ENCODE peak calls at places on chromosomes 6 and 20, in nine cellular contexts. E is astrocyte of the spinal cord; I is activated T-helper 1 cell treated with anti-CD3 and anti-CD28 coated beads, Interleukin-12 subunit alpha, Interleukin-12 subunit beta, Interleukin-2, Interleukin-4 antibody, amounts not matched to agents 30 ng/mL and 10 ng/mL and 1 ng/mL, durations not matched to agents 14 hours and 24 hours and 36 hours; P is effector CD4-positive, alpha-beta T cell; C is effector memory CD8-positive, alpha-beta T cell; H is CD4-positive, CD25-positive, alpha-beta regulatory T cell; T is heart right ventricle; Q is left cardiac atrium; W is stomach. L is an unnamed sample.

GRCh38 chr20:32737371-32738223 is 5.7 kb downstream of the COMMD7 start:
- DNase-seq in E (peak; percentile 91), C (peak; percentile 25), H (peak; percentile 84), T (no peak), I (peak; percentile 44), W (no peak), Q (no peak), P (peak; percentile 16), L (no peak)

GRCh38 chr6:11614534-11615213 is 77.1 kb downstream of the TMEM170B start:
- DNase-seq in W (no peak), H (no peak), C (no peak), T (no peak), Q (no peak), E (peak; percentile 30), I (no peak), P (no peak), L (no peak)

GRCh38 chr6:35392773-35393672 is 50.7 kb downstream of the PPARD start:
- DNase-seq in H (no peak), P (no peak), W (no peak), C (no peak), E (no peak), T (no peak), Q (no peak), I (no peak), L (no peak)

GRCh38 chr6:108838101-108838717 is 10.0 kb upstream of the ARMC2 start:
- DNase-seq in E (peak; percentile 21), T (no peak), C (no peak), Q (no peak), I (no peak), H (no peak), P (no peak), W (no peak), L (no peak)

GRCh38 chr6:133584903-133585302 is 304.0 kb upstream of the TCF21 start:
- DNase-seq in W (no peak), Q (no peak), H (no peak), E (no peak), C (no peak), I (no peak), P (no peak), T (no peak), L (no peak)

GRCh38 chr6:91299544-91300491 is 712.9 kb upstream of the MAP3K7 start:
- DNase-seq in I (no peak), E (peak; percentile 98), W (no peak), P (no peak), T (no peak), H (no peak), C (no peak), Q (no peak), L (no peak)

GRCh38 chr6:80003841-80004198 is 629 bp upstream of the TTK start:
- DNase-seq in W (no peak), P (peak; percentile 19), T (peak; percentile 16), H (no peak), E (no peak), C (peak; percentile 59), Q (no peak), I (peak; percentile 31), L (no peak)

GRCh38 chr20:15561707-15562106 is 1011.5 kb downstream of the KIF16B start:
- DNase-seq in Q (no peak), E (no peak), C (no peak), T (no peak), W (no peak), I (no peak), H (no peak), P (no peak), L (no peak)

GRCh38 chr20:62590301-62591121 is 51.8 kb upstream of the SLCO4A1 start:
- DNase-seq in I (no peak), W (peak; percentile 79), E (peak; percentile 59), P (no peak), T (no peak), C (no peak), Q (peak; percentile 76), H (no peak), L (no peak)

GRCh38 chr6:168294901-168295300 is 24.7 kb downstream of the DACT2 start:
- DNase-seq in C (no peak), P (no peak), H (no peak), W (no peak), E (no peak), T (no peak), Q (no peak), I (no peak), L (no peak)

GRCh38 chr6:170238741-170239565 is 51.9 kb downstream of the DLL1 start:
- DNase-seq in H (no peak), P (no peak), T (no peak), Q (no peak), I (no peak), C (no peak), E (no peak), W (no peak), L (no peak)

GRCh38 chr20:57849126-57849867 is 139.5 kb upstream of the PMEPA1 start:
- DNase-seq in H (no peak), I (no peak), Q (no peak), E (no peak), T (no peak), C (no peak), P (no peak), W (no peak), L (no peak)

GRCh38 chr6:36788768-36789167 is 50.5 kb downstream of the CPNE5 start:
- DNase-seq in P (no peak), C (no peak), T (no peak), W (no peak), H (peak; percentile 39), Q (no peak), E (no peak), I (no peak), L (no peak)

GRCh38 chr6:5851261-5851757 is 155.4 kb downstream of the NRN1 start:
- DNase-seq in T (peak; percentile 47), I (peak; percentile 62), C (peak; percentile 44), P (peak; percentile 57), Q (peak; percentile 69), E (peak; percentile 39), H (peak; percentile 72), W (peak; percentile 52), L (no peak)

GRCh38 chr20:56765172-56766073 is 136.3 kb downstream of the TFAP2C start:
- DNase-seq in E (no peak), I (no peak), W (no peak), H (no peak), C (no peak), P (no peak), T (no peak), Q (no peak), L (no peak)

GRCh38 chr6:147468634-147469033 is 39.9 kb upstream of the SAMD5 start:
- DNase-seq in W (no peak), Q (no peak), E (no peak), H (no peak), P (no peak), C (no peak), I (no peak), T (no peak), L (no peak)

GRCh38 chr6:26537846-26538571 is at the start of gene HMGN4:
- DNase-seq in C (peak; percentile 85), W (peak; percentile 67), I (peak; percentile 80), Q (peak; percentile 85), H (peak; percentile 93), E (peak; percentile 95), P (peak; percentile 76), T (peak; percentile 80), L (no peak)

GRCh38 chr20:4455301-4455701 is 266.4 kb upstream of the PRND start:
- DNase-seq in W (no peak), Q (no peak), I (no peak), C (no peak), H (no peak), T (no peak), P (no peak), E (no peak), L (no peak)

GRCh38 chr6:22364314-22364713 is 67.5 kb upstream of the PRL start:
- DNase-seq in P (no peak), H (no peak), T (no peak), I (no peak), C (no peak), Q (no peak), E (no peak), W (no peak), L (no peak)

GRCh38 chr20:36644032-36644712 is 1.8 kb downstream of the SLA2 start:
- DNase-seq in P (peak; percentile 47), Q (no peak), W (no peak), H (peak; percentile 70), E (no peak), T (no peak), C (peak; percentile 66), I (peak; percentile 44), L (no peak)

GRCh38 chr6:163355471-163355991 is 59.0 kb upstream of the QKI start:
- DNase-seq in T (peak; percentile 72), P (no peak), Q (peak; percentile 77), E (peak; percentile 81), W (no peak), I (no peak), C (no peak), H (no peak), L (no peak)

GRCh38 chr6:170051229-170052172 is 239.4 kb downstream of the DLL1 start:
- DNase-seq in C (no peak), T (no peak), E (no peak), I (no peak), Q (no peak), H (no peak), P (no peak), W (peak; percentile 17), L (no peak)

GRCh38 chr20:49452011-49452482 is 30.4 kb downstream of the KCNB1 start:
- DNase-seq in E (no peak), T (peak; percentile 51), W (no peak), H (no peak), Q (peak; percentile 60), P (no peak), C (no peak), I (no peak), L (no peak)

L was measured in esophagus squamous epithelium.